ENCODE peak calls at places on chromosome 17, in four cellular contexts. One of them, this sample, is unnamed.

GRCh38 chr17:82007495-82008257 is 15.0 kb downstream of the CENPX start:
- DNase-seq in ovary: no peak
- DNase-seq in stromal cell of bone marrow: no peak
- DNase-seq in ecto neural progenitor cell: no peak
- DNase-seq in this sample: no peak

GRCh38 chr17:72706396-72706981 is 386.0 kb downstream of the SLC39A11 start:
- DNase-seq in ovary: no peak
- DNase-seq in stromal cell of bone marrow: no peak
- DNase-seq in ecto neural progenitor cell: no peak
- DNase-seq in this sample: no peak

GRCh38 chr17:37450090-37450489 is 39.6 kb upstream of the DUSP14 start:
- DNase-seq in ovary: no peak
- DNase-seq in stromal cell of bone marrow: no peak
- DNase-seq in ecto neural progenitor cell: no peak
- DNase-seq in this sample: no peak

GRCh38 chr17:43591750-43592562 is 45.8 kb upstream of the ETV4 start:
- DNase-seq in ovary: peak; percentile 73
- DNase-seq in stromal cell of bone marrow: peak; percentile 79
- DNase-seq in ecto neural progenitor cell: peak; percentile 59
- DNase-seq in this sample: no peak

GRCh38 chr17:19933633-19934032 is 44.0 kb downstream of the AKAP10 start:
- DNase-seq in ovary: no peak
- DNase-seq in stromal cell of bone marrow: no peak
- DNase-seq in ecto neural progenitor cell: no peak
- DNase-seq in this sample: no peak

GRCh38 chr17:64358261-64358788 is 32.3 kb downstream of the PECAM1 start:
- DNase-seq in ovary: no peak
- DNase-seq in stromal cell of bone marrow: no peak
- DNase-seq in ecto neural progenitor cell: no peak
- DNase-seq in this sample: no peak

GRCh38 chr17:43316522-43317142 is 82.2 kb upstream of the ARL4D start:
- DNase-seq in ovary: no peak
- DNase-seq in stromal cell of bone marrow: no peak
- DNase-seq in ecto neural progenitor cell: peak; percentile 60
- DNase-seq in this sample: no peak

GRCh38 chr17:6413073-6413472 is 21.8 kb downstream of the AIPL1 start:
- DNase-seq in ovary: no peak
- DNase-seq in stromal cell of bone marrow: no peak
- DNase-seq in ecto neural progenitor cell: no peak
- DNase-seq in this sample: no peak

GRCh38 chr17:60260540-60260939 is 110.8 kb downstream of the CA4 start:
- DNase-seq in ovary: no peak
- DNase-seq in stromal cell of bone marrow: no peak
- DNase-seq in ecto neural progenitor cell: no peak
- DNase-seq in this sample: no peak

GRCh38 chr17:3827124-3827773 is 18.8 kb downstream of the NCBP3 start:
- DNase-seq in ovary: peak; percentile 45
- DNase-seq in stromal cell of bone marrow: peak; percentile 55
- DNase-seq in ecto neural progenitor cell: peak; percentile 75
- DNase-seq in this sample: no peak

GRCh38 chr17:40932608-40933007 is 4.8 kb downstream of the KRT23 start:
- DNase-seq in ovary: no peak
- DNase-seq in stromal cell of bone marrow: no peak
- DNase-seq in ecto neural progenitor cell: no peak
- DNase-seq in this sample: no peak

GRCh38 chr17:20028436-20028835 is 19.3 kb downstream of the SPECC1 start:
- DNase-seq in ovary: no peak
- DNase-seq in stromal cell of bone marrow: peak; percentile 71
- DNase-seq in ecto neural progenitor cell: no peak
- DNase-seq in this sample: no peak

GRCh38 chr17:28524476-28525415 is 18.6 kb downstream of the FOXN1 start:
- DNase-seq in ovary: no peak
- DNase-seq in stromal cell of bone marrow: peak; percentile 36
- DNase-seq in ecto neural progenitor cell: no peak
- DNase-seq in this sample: peak; percentile 39

GRCh38 chr17:36463916-36464764 is 22.3 kb upstream of the ZNHIT3 start:
- DNase-seq in ovary: no peak
- DNase-seq in stromal cell of bone marrow: peak; percentile 43
- DNase-seq in ecto neural progenitor cell: peak; percentile 99
- DNase-seq in this sample: peak; percentile 30

GRCh38 chr17:50511058-50511457 is 2.8 kb downstream of the MYCBPAP start:
- DNase-seq in ovary: peak; percentile 55
- DNase-seq in stromal cell of bone marrow: no peak
- DNase-seq in ecto neural progenitor cell: no peak
- DNase-seq in this sample: no peak

GRCh38 chr17:31488264-31488981 is 96.9 kb downstream of the RAB11FIP4 start:
- DNase-seq in ovary: no peak
- DNase-seq in stromal cell of bone marrow: no peak
- DNase-seq in ecto neural progenitor cell: peak; percentile 77
- DNase-seq in this sample: no peak

GRCh38 chr17:28370035-28370743 is at the start of gene VTN:
- DNase-seq in ovary: no peak
- DNase-seq in stromal cell of bone marrow: no peak
- DNase-seq in ecto neural progenitor cell: peak; percentile 90
- DNase-seq in this sample: no peak

GRCh38 chr17:75683467-75684041 is 16.4 kb downstream of the SAP30BP start:
- DNase-seq in ovary: no peak
- DNase-seq in stromal cell of bone marrow: no peak
- DNase-seq in ecto neural progenitor cell: no peak
- DNase-seq in this sample: no peak

GRCh38 chr17:42493324-42493723 is 34.6 kb downstream of the ATP6V0A1 start:
- DNase-seq in ovary: no peak
- DNase-seq in stromal cell of bone marrow: no peak
- DNase-seq in ecto neural progenitor cell: no peak
- DNase-seq in this sample: no peak

GRCh38 chr17:28216528-28216927 is 102.5 kb upstream of the TMEM97 start:
- DNase-seq in ovary: no peak
- DNase-seq in stromal cell of bone marrow: peak; percentile 58
- DNase-seq in ecto neural progenitor cell: no peak
- DNase-seq in this sample: no peak

GRCh38 chr17:80386341-80386740 is 28.6 kb upstream of the ENDOV start:
- DNase-seq in ovary: no peak
- DNase-seq in stromal cell of bone marrow: no peak
- DNase-seq in ecto neural progenitor cell: no peak
- DNase-seq in this sample: no peak

GRCh38 chr17:13306310-13306962 is 288.6 kb upstream of the ELAC2 start:
- DNase-seq in ovary: peak; percentile 10
- DNase-seq in stromal cell of bone marrow: peak; percentile 38
- DNase-seq in ecto neural progenitor cell: no peak
- DNase-seq in this sample: peak; percentile 27

This sample was measured in GM04503.